ENCODE peak calls at places on chromosomes 7 and 10, in four cellular contexts. One of them, this sample, is unnamed.

GRCh38 chr10:60187691-60188090 is 202.0 kb downstream of the ANK3 start:
- DNase-seq in lower lobe of right lung: no peak
- DNase-seq in AG04449: no peak
- DNase-seq in PC-9: no peak
- DNase-seq in this sample: no peak

GRCh38 chr7:116591202-116592040 is 66.6 kb downstream of the CAV1 start:
- DNase-seq in AG04449: no peak
- DNase-seq in PC-9: no peak
- DNase-seq in lower lobe of right lung: no peak
- DNase-seq in this sample: no peak

GRCh38 chr7:141649865-141650499 is 52.0 kb downstream of the DENND11 start:
- DNase-seq in lower lobe of right lung: no peak
- DNase-seq in PC-9: peak
- DNase-seq in AG04449: peak
- DNase-seq in this sample: peak

GRCh38 chr7:75756340-75757297 is 15.4 kb downstream of the CCL26 start:
- DNase-seq in PC-9: no peak
- DNase-seq in AG04449: no peak
- DNase-seq in lower lobe of right lung: no peak
- DNase-seq in this sample: no peak

GRCh38 chr7:134792968-134793367 is 13.5 kb downstream of the CALD1 start:
- DNase-seq in PC-9: no peak
- DNase-seq in AG04449: no peak
- DNase-seq in lower lobe of right lung: no peak
- DNase-seq in this sample: no peak

GRCh38 chr7:88141025-88141424 is 78.8 kb downstream of the SRI start:
- DNase-seq in AG04449: no peak
- DNase-seq in lower lobe of right lung: no peak
- DNase-seq in PC-9: peak
- DNase-seq in this sample: peak

GRCh38 chr10:5500162-5500670 is 846 bp upstream of the CALML5 start:
- DNase-seq in lower lobe of right lung: no peak
- DNase-seq in PC-9: no peak
- DNase-seq in AG04449: no peak
- DNase-seq in this sample: no peak

GRCh38 chr7:1665721-1666250 is 4.3 kb upstream of the ELFN1 start:
- DNase-seq in lower lobe of right lung: peak
- DNase-seq in AG04449: no peak
- DNase-seq in PC-9: peak
- DNase-seq in this sample: no peak

GRCh38 chr10:35640951-35641429 is 1.1 kb downstream of the FZD8 start:
- DNase-seq in lower lobe of right lung: peak
- DNase-seq in AG04449: peak
- DNase-seq in PC-9: peak
- DNase-seq in this sample: no peak

GRCh38 chr10:84348860-84349259 is 20.5 kb downstream of the CCSER2 start:
- DNase-seq in PC-9: no peak
- DNase-seq in AG04449: no peak
- DNase-seq in lower lobe of right lung: no peak
- DNase-seq in this sample: no peak

GRCh38 chr7:47091141-47091540 is 490.8 kb downstream of the TNS3 start:
- DNase-seq in PC-9: no peak
- DNase-seq in AG04449: peak
- DNase-seq in lower lobe of right lung: no peak
- DNase-seq in this sample: no peak

GRCh38 chr10:102135956-102136526 is 3.2 kb downstream of the PPRC1 start:
- DNase-seq in lower lobe of right lung: no peak
- DNase-seq in AG04449: no peak
- DNase-seq in PC-9: no peak
- DNase-seq in this sample: no peak

GRCh38 chr10:16186564-16186963 is 250.2 kb upstream of the PTER start:
- DNase-seq in lower lobe of right lung: no peak
- DNase-seq in PC-9: no peak
- DNase-seq in AG04449: no peak
- DNase-seq in this sample: no peak

GRCh38 chr10:97597778-97598177 is 8.3 kb downstream of the C10orf62 start:
- DNase-seq in AG04449: no peak
- DNase-seq in lower lobe of right lung: no peak
- DNase-seq in PC-9: no peak
- DNase-seq in this sample: no peak

GRCh38 chr7:2886900-2887299 is 42.8 kb upstream of the GNA12 start:
- DNase-seq in AG04449: no peak
- DNase-seq in PC-9: peak
- DNase-seq in lower lobe of right lung: no peak
- DNase-seq in this sample: peak

GRCh38 chr10:129854181-129854580 is 109.9 kb downstream of the EBF3 start:
- DNase-seq in lower lobe of right lung: no peak
- DNase-seq in AG04449: no peak
- DNase-seq in PC-9: no peak
- DNase-seq in this sample: no peak

GRCh38 chr10:129853236-129853946 is 110.7 kb downstream of the EBF3 start:
- DNase-seq in AG04449: no peak
- DNase-seq in lower lobe of right lung: no peak
- DNase-seq in PC-9: no peak
- DNase-seq in this sample: peak

GRCh38 chr10:129850790-129851189 is 113.3 kb downstream of the EBF3 start:
- DNase-seq in PC-9: no peak
- DNase-seq in lower lobe of right lung: no peak
- DNase-seq in AG04449: no peak
- DNase-seq in this sample: no peak

GRCh38 chr10:129851941-129852650 is 112.0 kb downstream of the EBF3 start:
- DNase-seq in AG04449: no peak
- DNase-seq in PC-9: no peak
- DNase-seq in lower lobe of right lung: no peak
- DNase-seq in this sample: no peak

GRCh38 chr10:129852829-129853228 is 111.2 kb downstream of the EBF3 start:
- DNase-seq in AG04449: no peak
- DNase-seq in lower lobe of right lung: no peak
- DNase-seq in PC-9: no peak
- DNase-seq in this sample: no peak
- H3K4me3 ChIP-seq in AG04449: no peak
- H3K4me3 ChIP-seq in lower lobe of right lung: no peak
- H3K4me3 ChIP-seq in PC-9: no peak
- H3K4me3 ChIP-seq in this sample: no peak

GRCh38 chr7:115218076-115218475 is 296.2 kb downstream of the MDFIC start:
- DNase-seq in lower lobe of right lung: no peak
- DNase-seq in PC-9: no peak
- DNase-seq in AG04449: no peak
- DNase-seq in this sample: no peak

GRCh38 chr7:115216652-115217051 is 294.8 kb downstream of the MDFIC start:
- DNase-seq in lower lobe of right lung: no peak
- DNase-seq in PC-9: no peak
- DNase-seq in AG04449: no peak
- DNase-seq in this sample: no peak

GRCh38 chr7:115221484-115221883 is 299.6 kb downstream of the MDFIC start:
- DNase-seq in AG04449: no peak
- DNase-seq in PC-9: no peak
- DNase-seq in lower lobe of right lung: no peak
- DNase-seq in this sample: no peak

GRCh38 chr7:115217373-115217772 is 295.5 kb downstream of the MDFIC start:
- DNase-seq in AG04449: no peak
- DNase-seq in PC-9: no peak
- DNase-seq in lower lobe of right lung: no peak
- DNase-seq in this sample: no peak
- TF ChIP-seq CTCF in AG04449: no peak
- TF ChIP-seq CTCF in PC-9: peak
- TF ChIP-seq CTCF in lower lobe of right lung: peak
- TF ChIP-seq CTCF in this sample: no peak

DNA sequence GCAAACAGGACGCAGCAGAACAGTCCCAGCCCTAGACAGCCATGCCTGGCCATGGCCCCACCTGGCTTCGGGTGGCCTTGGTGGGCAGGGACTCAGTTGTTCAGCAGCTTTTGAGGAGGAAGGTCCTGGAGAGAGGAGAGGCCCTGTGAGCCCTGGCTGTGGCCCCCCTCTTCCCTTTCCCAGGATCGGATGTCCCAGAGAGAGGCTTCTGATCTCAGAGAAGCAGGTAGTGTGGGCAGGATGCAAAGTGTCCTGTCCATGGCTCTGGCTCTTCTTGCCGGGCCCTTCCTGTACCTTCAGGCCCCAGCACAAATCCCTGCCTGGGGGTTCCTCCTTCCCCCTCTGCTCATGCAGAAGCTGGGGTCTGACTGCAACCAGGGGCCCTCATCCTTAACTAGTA is 1.6 kb downstream of the PRRT4 start:
- DNase-seq in lower lobe of right lung: no peak
- DNase-seq in AG04449: no peak
- DNase-seq in PC-9: no peak
- DNase-seq in this sample: no peak
- H3K4me3 ChIP-seq in lower lobe of right lung: no peak
- H3K4me3 ChIP-seq in AG04449: no peak
- H3K4me3 ChIP-seq in PC-9: peak
- H3K4me3 ChIP-seq in this sample: no peak

DNA sequence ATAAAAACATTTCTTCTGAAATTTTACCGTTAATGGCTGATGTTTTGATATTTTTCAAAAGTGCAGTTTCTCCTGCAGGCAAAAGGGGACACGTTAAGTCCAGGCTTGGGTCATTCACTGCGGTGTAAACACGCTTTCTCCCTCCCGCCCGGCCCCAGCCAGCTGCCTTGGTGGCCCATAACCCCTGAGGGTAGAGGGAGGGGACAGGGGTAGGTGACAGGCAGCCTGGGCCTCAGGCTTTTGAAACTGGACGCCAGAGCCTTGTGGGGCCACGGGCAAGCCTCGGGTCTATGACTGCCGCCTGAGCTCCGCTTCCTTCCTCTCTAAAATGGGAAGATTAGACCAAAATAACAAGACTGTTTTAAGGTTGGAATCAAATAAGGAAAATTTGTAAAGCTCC is 138.1 kb downstream of the EGFR start:
- DNase-seq in AG04449: no peak
- DNase-seq in lower lobe of right lung: no peak
- DNase-seq in PC-9: no peak
- DNase-seq in this sample: no peak
- TF ChIP-seq CTCF in AG04449: no peak
- TF ChIP-seq CTCF in lower lobe of right lung: no peak
- TF ChIP-seq CTCF in PC-9: no peak
- TF ChIP-seq CTCF in this sample: no peak

GRCh38 chr7:129370812-129371211 is 63.4 kb upstream of the STRIP2 start:
- DNase-seq in PC-9: peak
- DNase-seq in lower lobe of right lung: no peak
- DNase-seq in AG04449: no peak
- DNase-seq in this sample: no peak
- H3K4me3 ChIP-seq in PC-9: no peak
- H3K4me3 ChIP-seq in lower lobe of right lung: peak
- H3K4me3 ChIP-seq in AG04449: no peak
- H3K4me3 ChIP-seq in this sample: no peak

DNA sequence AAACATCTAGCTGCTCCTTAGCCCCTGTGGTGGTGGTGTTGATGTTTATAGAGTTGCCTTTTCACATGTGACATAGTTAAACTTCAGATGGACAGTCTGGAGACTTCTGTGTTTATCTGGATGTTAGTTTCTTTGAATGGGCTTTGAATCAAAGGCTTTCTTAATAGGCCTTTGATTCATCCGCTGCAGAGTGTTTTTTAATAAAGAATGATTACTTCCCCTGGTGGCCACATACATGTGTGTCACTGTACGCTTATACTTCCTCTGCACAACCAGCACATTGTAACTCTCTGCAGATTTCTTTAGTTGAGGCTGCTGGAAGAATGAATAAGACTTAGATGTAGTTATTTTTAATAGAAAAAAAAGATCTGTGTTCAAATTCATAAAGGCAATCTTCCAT is 221.1 kb downstream of the DYNC1I1 start:
- DNase-seq in lower lobe of right lung: no peak
- DNase-seq in AG04449: no peak
- DNase-seq in PC-9: no peak
- DNase-seq in this sample: no peak
- TF ChIP-seq CTCF in lower lobe of right lung: no peak
- TF ChIP-seq CTCF in AG04449: no peak
- TF ChIP-seq CTCF in PC-9: no peak
- TF ChIP-seq CTCF in this sample: no peak

GRCh38 chr7:130996841-130997231 is 262.8 kb upstream of the KLF14 start:
- DNase-seq in AG04449: no peak
- DNase-seq in PC-9: peak
- DNase-seq in lower lobe of right lung: peak
- DNase-seq in this sample: no peak

GRCh38 chr7:130995252-130996081 is 261.5 kb upstream of the KLF14 start:
- DNase-seq in AG04449: no peak
- DNase-seq in PC-9: no peak
- DNase-seq in lower lobe of right lung: no peak
- DNase-seq in this sample: no peak

GRCh38 chr7:130996205-130996840 is 262.3 kb upstream of the KLF14 start:
- DNase-seq in lower lobe of right lung: no peak
- DNase-seq in AG04449: no peak
- DNase-seq in PC-9: no peak
- DNase-seq in this sample: no peak

GRCh38 chr7:130993671-130994365 is 259.8 kb upstream of the KLF14 start:
- DNase-seq in lower lobe of right lung: no peak
- DNase-seq in AG04449: no peak
- DNase-seq in PC-9: no peak
- DNase-seq in this sample: no peak

DNA sequence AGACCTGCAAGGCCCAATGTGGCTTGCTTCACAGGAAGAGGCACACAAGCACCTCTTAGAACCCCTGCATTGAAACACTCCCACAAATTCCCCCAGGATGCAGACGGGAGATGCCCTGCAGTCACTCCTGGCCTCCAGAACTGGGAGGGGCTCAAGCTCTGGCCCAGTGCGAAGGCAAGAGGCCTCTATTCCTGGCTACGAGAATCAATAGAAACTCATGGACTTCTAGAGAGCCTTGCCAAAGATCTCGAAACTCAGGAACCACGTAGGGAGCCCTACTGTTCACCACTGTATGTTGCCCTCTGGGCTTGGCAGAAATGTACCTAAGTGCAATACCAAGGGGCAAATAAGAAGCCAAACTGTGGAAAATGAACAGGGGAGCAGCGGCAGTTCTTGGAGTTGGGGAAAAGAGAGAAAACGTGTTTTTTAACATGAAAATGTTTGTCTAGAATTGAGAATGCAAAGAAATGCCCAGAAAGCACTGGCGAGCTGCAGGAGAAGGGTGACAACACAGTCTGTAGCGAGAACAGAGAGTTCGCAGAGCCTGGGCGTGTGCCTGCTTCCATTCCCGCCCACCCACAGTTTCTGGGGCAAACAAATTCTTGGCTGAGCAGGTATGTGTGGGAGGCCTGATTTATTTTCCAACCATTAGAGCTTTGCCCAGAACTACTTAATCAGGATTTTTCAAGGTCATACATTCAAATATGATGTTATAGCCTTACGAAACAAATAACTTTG is 260.5 kb upstream of the KLF14 start:
- DNase-seq in lower lobe of right lung: no peak
- DNase-seq in PC-9: no peak
- DNase-seq in AG04449: no peak
- DNase-seq in this sample: no peak
- H3K4me3 ChIP-seq in lower lobe of right lung: no peak
- H3K4me3 ChIP-seq in PC-9: no peak
- H3K4me3 ChIP-seq in AG04449: no peak
- H3K4me3 ChIP-seq in this sample: no peak

This sample was measured in retinal pigment epithelial cell.